ENCODE peak calls at places on chromosome 17, in five cellular contexts. One of them, this sample, is unnamed.

GRCh38 chr17:521561-522325 is 169.1 kb upstream of the RPH3AL start:
- DNase-seq in Peyer's patch: no peak
- DNase-seq in lung: no peak
- DNase-seq in CD4-positive, alpha-beta memory T cell: no peak
- DNase-seq in dorsolateral prefrontal cortex: no peak
- DNase-seq in this sample: no peak

GRCh38 chr17:74919440-74920305 is 3.4 kb downstream of the USH1G start:
- DNase-seq in lung: no peak
- DNase-seq in dorsolateral prefrontal cortex: no peak
- DNase-seq in CD4-positive, alpha-beta memory T cell: no peak
- DNase-seq in Peyer's patch: no peak
- DNase-seq in this sample: peak

GRCh38 chr17:8041249-8041928 is 2.5 kb downstream of the ALOX15B start:
- DNase-seq in lung: no peak
- DNase-seq in Peyer's patch: no peak
- DNase-seq in dorsolateral prefrontal cortex: peak
- DNase-seq in CD4-positive, alpha-beta memory T cell: peak
- DNase-seq in this sample: peak

GRCh38 chr17:75503976-75504346 is 11.4 kb downstream of the CASKIN2 start:
- DNase-seq in dorsolateral prefrontal cortex: no peak
- DNase-seq in CD4-positive, alpha-beta memory T cell: no peak
- DNase-seq in lung: no peak
- DNase-seq in Peyer's patch: no peak
- DNase-seq in this sample: no peak

GRCh38 chr17:55067697-55068439 is 99.3 kb downstream of the STXBP4 start:
- DNase-seq in dorsolateral prefrontal cortex: no peak
- DNase-seq in Peyer's patch: no peak
- DNase-seq in CD4-positive, alpha-beta memory T cell: no peak
- DNase-seq in lung: no peak
- DNase-seq in this sample: no peak

GRCh38 chr17:63171428-63172205 is 205.6 kb downstream of the TANC2 start:
- DNase-seq in Peyer's patch: no peak
- DNase-seq in lung: no peak
- DNase-seq in dorsolateral prefrontal cortex: no peak
- DNase-seq in CD4-positive, alpha-beta memory T cell: no peak
- DNase-seq in this sample: no peak

GRCh38 chr17:55769625-55770000 is 18.8 kb downstream of the PCTP start:
- DNase-seq in CD4-positive, alpha-beta memory T cell: no peak
- DNase-seq in lung: no peak
- DNase-seq in Peyer's patch: no peak
- DNase-seq in dorsolateral prefrontal cortex: no peak
- DNase-seq in this sample: no peak

GRCh38 chr17:80453980-80454556 is 22.3 kb downstream of the NPTX1 start:
- DNase-seq in lung: no peak
- DNase-seq in dorsolateral prefrontal cortex: no peak
- DNase-seq in CD4-positive, alpha-beta memory T cell: no peak
- DNase-seq in Peyer's patch: no peak
- DNase-seq in this sample: no peak

GRCh38 chr17:2388705-2389099 is 12.2 kb downstream of the MNT start:
- DNase-seq in dorsolateral prefrontal cortex: no peak
- DNase-seq in CD4-positive, alpha-beta memory T cell: no peak
- DNase-seq in lung: no peak
- DNase-seq in Peyer's patch: no peak
- DNase-seq in this sample: no peak

GRCh38 chr17:68307443-68307842 is 16.1 kb downstream of the ARSG start:
- DNase-seq in Peyer's patch: no peak
- DNase-seq in CD4-positive, alpha-beta memory T cell: no peak
- DNase-seq in dorsolateral prefrontal cortex: no peak
- DNase-seq in lung: no peak
- DNase-seq in this sample: no peak

GRCh38 chr17:42421479-42422332 is 1.4 kb downstream of the CAVIN1 start:
- DNase-seq in CD4-positive, alpha-beta memory T cell: no peak
- DNase-seq in dorsolateral prefrontal cortex: no peak
- DNase-seq in lung: peak
- DNase-seq in Peyer's patch: no peak
- DNase-seq in this sample: no peak

GRCh38 chr17:63841350-63842172 is 924 bp downstream of the SMARCD2 start:
- DNase-seq in CD4-positive, alpha-beta memory T cell: no peak
- DNase-seq in dorsolateral prefrontal cortex: no peak
- DNase-seq in lung: peak
- DNase-seq in Peyer's patch: peak
- DNase-seq in this sample: no peak

GRCh38 chr17:49674507-49674906 is 3.4 kb downstream of the SPOP start:
- DNase-seq in Peyer's patch: no peak
- DNase-seq in dorsolateral prefrontal cortex: no peak
- DNase-seq in lung: no peak
- DNase-seq in CD4-positive, alpha-beta memory T cell: no peak
- DNase-seq in this sample: no peak
- H3K4me3 ChIP-seq in Peyer's patch: no peak
- H3K4me3 ChIP-seq in dorsolateral prefrontal cortex: peak
- H3K4me3 ChIP-seq in lung: no peak
- H3K4me3 ChIP-seq in CD4-positive, alpha-beta memory T cell: no peak
- H3K4me3 ChIP-seq in this sample: peak

GRCh38 chr17:77131919-77132318 is 8.8 kb upstream of the SEC14L1 start:
- DNase-seq in lung: no peak
- DNase-seq in dorsolateral prefrontal cortex: no peak
- DNase-seq in Peyer's patch: no peak
- DNase-seq in CD4-positive, alpha-beta memory T cell: no peak
- DNase-seq in this sample: no peak

GRCh38 chr17:77128895-77129567 is 11.7 kb upstream of the SEC14L1 start:
- DNase-seq in Peyer's patch: no peak
- DNase-seq in CD4-positive, alpha-beta memory T cell: no peak
- DNase-seq in lung: no peak
- DNase-seq in dorsolateral prefrontal cortex: no peak
- DNase-seq in this sample: no peak

GRCh38 chr17:77129568-77130301 is 11.0 kb upstream of the SEC14L1 start:
- DNase-seq in Peyer's patch: no peak
- DNase-seq in lung: no peak
- DNase-seq in dorsolateral prefrontal cortex: peak
- DNase-seq in CD4-positive, alpha-beta memory T cell: no peak
- DNase-seq in this sample: no peak

GRCh38 chr17:77132411-77133086 is 8.2 kb upstream of the SEC14L1 start:
- DNase-seq in CD4-positive, alpha-beta memory T cell: no peak
- DNase-seq in dorsolateral prefrontal cortex: no peak
- DNase-seq in lung: no peak
- DNase-seq in Peyer's patch: no peak
- DNase-seq in this sample: no peak

DNA sequence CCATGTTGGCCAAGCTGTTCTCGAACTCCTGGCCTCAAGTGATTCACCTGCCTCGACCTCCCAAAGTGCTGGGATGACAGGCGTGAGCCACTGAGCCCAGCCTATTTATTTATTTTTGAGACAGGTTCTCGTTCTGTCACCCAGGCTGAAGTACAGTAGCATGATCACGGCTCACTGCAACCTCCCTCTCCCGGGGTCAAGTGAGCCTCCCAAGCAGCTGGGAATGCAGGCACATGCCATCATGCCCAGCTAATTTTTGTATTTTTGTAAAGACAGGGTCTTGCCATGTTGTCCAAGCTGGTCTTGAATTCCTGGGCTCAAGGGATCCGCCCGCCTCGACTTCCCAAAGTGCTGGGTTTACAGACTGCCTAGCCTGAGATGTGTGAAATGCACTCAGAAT is 10.2 kb upstream of the SEC14L1 start:
- DNase-seq in Peyer's patch: no peak
- DNase-seq in dorsolateral prefrontal cortex: no peak
- DNase-seq in CD4-positive, alpha-beta memory T cell: no peak
- DNase-seq in lung: no peak
- DNase-seq in this sample: no peak
- H3K27ac ChIP-seq in Peyer's patch: no peak
- H3K27ac ChIP-seq in dorsolateral prefrontal cortex: peak
- H3K27ac ChIP-seq in CD4-positive, alpha-beta memory T cell: no peak
- H3K27ac ChIP-seq in lung: no peak
- H3K27ac ChIP-seq in this sample: no peak

GRCh38 chr17:47850373-47850691 is 631 bp downstream of the SP6 start:
- DNase-seq in Peyer's patch: no peak
- DNase-seq in lung: no peak
- DNase-seq in CD4-positive, alpha-beta memory T cell: no peak
- DNase-seq in dorsolateral prefrontal cortex: no peak
- DNase-seq in this sample: no peak

GRCh38 chr17:47852113-47852949 is 1.4 kb upstream of the SP6 start:
- DNase-seq in Peyer's patch: no peak
- DNase-seq in dorsolateral prefrontal cortex: no peak
- DNase-seq in CD4-positive, alpha-beta memory T cell: no peak
- DNase-seq in lung: no peak
- DNase-seq in this sample: no peak

GRCh38 chr17:47851764-47852112 is 775 bp upstream of the SP6 start:
- DNase-seq in CD4-positive, alpha-beta memory T cell: no peak
- DNase-seq in dorsolateral prefrontal cortex: no peak
- DNase-seq in lung: no peak
- DNase-seq in Peyer's patch: no peak
- DNase-seq in this sample: no peak

GRCh38 chr17:47853616-47854015 is 2.7 kb upstream of the SP6 start:
- DNase-seq in dorsolateral prefrontal cortex: no peak
- DNase-seq in CD4-positive, alpha-beta memory T cell: no peak
- DNase-seq in Peyer's patch: no peak
- DNase-seq in lung: no peak
- DNase-seq in this sample: no peak

GRCh38 chr17:47850692-47851573 is at the start of gene SP6:
- DNase-seq in lung: peak
- DNase-seq in CD4-positive, alpha-beta memory T cell: peak
- DNase-seq in dorsolateral prefrontal cortex: no peak
- DNase-seq in Peyer's patch: peak
- DNase-seq in this sample: peak
- H3K4me3 ChIP-seq in lung: peak
- H3K4me3 ChIP-seq in CD4-positive, alpha-beta memory T cell: no peak
- H3K4me3 ChIP-seq in dorsolateral prefrontal cortex: peak
- H3K4me3 ChIP-seq in Peyer's patch: peak
- H3K4me3 ChIP-seq in this sample: no peak

GRCh38 chr17:32567511-32567910 is 80.7 kb downstream of the CDK5R1 start:
- DNase-seq in lung: no peak
- DNase-seq in Peyer's patch: no peak
- DNase-seq in dorsolateral prefrontal cortex: no peak
- DNase-seq in CD4-positive, alpha-beta memory T cell: no peak
- DNase-seq in this sample: no peak

GRCh38 chr17:32568673-32569072 is 81.9 kb downstream of the CDK5R1 start:
- DNase-seq in Peyer's patch: no peak
- DNase-seq in dorsolateral prefrontal cortex: no peak
- DNase-seq in lung: no peak
- DNase-seq in CD4-positive, alpha-beta memory T cell: no peak
- DNase-seq in this sample: no peak

GRCh38 chr17:32569171-32570080 is 82.6 kb downstream of the CDK5R1 start:
- DNase-seq in dorsolateral prefrontal cortex: peak
- DNase-seq in Peyer's patch: no peak
- DNase-seq in lung: no peak
- DNase-seq in CD4-positive, alpha-beta memory T cell: no peak
- DNase-seq in this sample: no peak

GRCh38 chr17:32567086-32567485 is 80.3 kb downstream of the CDK5R1 start:
- DNase-seq in dorsolateral prefrontal cortex: no peak
- DNase-seq in CD4-positive, alpha-beta memory T cell: no peak
- DNase-seq in Peyer's patch: no peak
- DNase-seq in lung: no peak
- DNase-seq in this sample: no peak

GRCh38 chr17:32570081-32570396 is 83.2 kb downstream of the CDK5R1 start:
- DNase-seq in Peyer's patch: no peak
- DNase-seq in CD4-positive, alpha-beta memory T cell: no peak
- DNase-seq in lung: no peak
- DNase-seq in dorsolateral prefrontal cortex: no peak
- DNase-seq in this sample: no peak
- H3K27ac ChIP-seq in Peyer's patch: no peak
- H3K27ac ChIP-seq in CD4-positive, alpha-beta memory T cell: no peak
- H3K27ac ChIP-seq in lung: no peak
- H3K27ac ChIP-seq in dorsolateral prefrontal cortex: no peak
- H3K27ac ChIP-seq in this sample: no peak

GRCh38 chr17:40366076-40366860 is 1.7 kb upstream of the GJD3 start:
- DNase-seq in Peyer's patch: no peak
- DNase-seq in dorsolateral prefrontal cortex: no peak
- DNase-seq in CD4-positive, alpha-beta memory T cell: no peak
- DNase-seq in lung: no peak
- DNase-seq in this sample: no peak

GRCh38 chr17:40362696-40363479 is 1.6 kb downstream of the GJD3 start:
- DNase-seq in Peyer's patch: peak
- DNase-seq in lung: peak
- DNase-seq in CD4-positive, alpha-beta memory T cell: peak
- DNase-seq in dorsolateral prefrontal cortex: no peak
- DNase-seq in this sample: peak

GRCh38 chr17:40363480-40363838 is 1.1 kb downstream of the GJD3 start:
- DNase-seq in Peyer's patch: no peak
- DNase-seq in lung: no peak
- DNase-seq in dorsolateral prefrontal cortex: no peak
- DNase-seq in CD4-positive, alpha-beta memory T cell: no peak
- DNase-seq in this sample: no peak

GRCh38 chr17:40364906-40365305 is 369 bp upstream of the GJD3 start:
- DNase-seq in lung: no peak
- DNase-seq in dorsolateral prefrontal cortex: no peak
- DNase-seq in CD4-positive, alpha-beta memory T cell: no peak
- DNase-seq in Peyer's patch: no peak
- DNase-seq in this sample: no peak

DNA sequence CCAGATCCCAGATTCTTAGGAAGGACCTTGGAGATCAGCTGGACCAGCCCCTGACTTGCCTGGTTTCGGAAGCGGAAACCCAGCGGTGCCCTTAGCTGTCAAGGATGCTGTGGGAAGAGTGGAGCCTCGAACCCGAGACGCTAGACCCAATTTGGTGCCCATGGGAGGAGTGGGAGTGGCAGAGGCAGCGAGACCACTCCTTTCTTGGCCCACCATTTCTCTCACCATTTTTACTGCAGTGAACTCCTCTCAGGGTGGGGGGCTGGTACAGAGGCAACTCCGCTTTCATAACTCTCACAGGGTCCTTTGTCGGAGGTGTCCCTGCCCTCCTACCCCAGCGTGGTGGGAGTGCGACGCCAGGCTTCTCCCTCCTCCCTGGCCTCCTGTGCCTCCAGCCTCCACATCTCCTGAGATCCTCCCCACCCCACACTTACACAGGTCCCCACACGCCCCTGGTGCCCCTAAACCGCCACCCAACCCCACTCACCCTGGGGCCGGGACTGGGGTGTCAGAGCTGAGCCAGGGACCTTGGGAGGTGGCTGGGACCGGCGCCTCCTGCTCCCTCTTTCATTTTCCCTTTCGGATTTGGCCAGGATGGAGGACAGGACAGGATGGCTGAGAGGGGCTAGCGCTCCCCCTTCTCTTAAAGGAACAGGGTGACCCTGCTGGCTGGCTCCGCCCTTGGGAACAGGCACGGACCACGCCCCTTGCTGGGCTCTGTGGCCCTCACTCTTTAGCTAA is at the start of gene GJD3:
- DNase-seq in CD4-positive, alpha-beta memory T cell: no peak
- DNase-seq in lung: no peak
- DNase-seq in Peyer's patch: no peak
- DNase-seq in dorsolateral prefrontal cortex: no peak
- DNase-seq in this sample: no peak
- H3K4me3 ChIP-seq in CD4-positive, alpha-beta memory T cell: no peak
- H3K4me3 ChIP-seq in lung: peak
- H3K4me3 ChIP-seq in Peyer's patch: peak
- H3K4me3 ChIP-seq in dorsolateral prefrontal cortex: peak
- H3K4me3 ChIP-seq in this sample: no peak

GRCh38 chr17:82862758-82863645 is 23.2 kb upstream of the ZNF750 start:
- DNase-seq in CD4-positive, alpha-beta memory T cell: no peak
- DNase-seq in lung: no peak
- DNase-seq in Peyer's patch: no peak
- DNase-seq in dorsolateral prefrontal cortex: no peak
- DNase-seq in this sample: no peak
- H3K27ac ChIP-seq in CD4-positive, alpha-beta memory T cell: peak
- H3K27ac ChIP-seq in lung: no peak
- H3K27ac ChIP-seq in Peyer's patch: peak
- H3K27ac ChIP-seq in dorsolateral prefrontal cortex: no peak
- H3K27ac ChIP-seq in this sample: peak